ENCODE peak calls at places on chromosome 7, in four cellular contexts. One of them, this sample, is unnamed.

GRCh38 chr7:74078461-74078860 is 5.1 kb upstream of the LIMK1 start:
- DNase-seq in fibroblast of lung: no peak
- DNase-seq in heart right ventricle: no peak
- DNase-seq in Panc1: no peak
- DNase-seq in this sample: no peak

GRCh38 chr7:130388671-130389070 is 8.4 kb downstream of the CPA1 start:
- DNase-seq in fibroblast of lung: no peak
- DNase-seq in heart right ventricle: no peak
- DNase-seq in Panc1: no peak
- DNase-seq in this sample: peak; percentile 44

GRCh38 chr7:128115821-128116723 is 84.8 kb upstream of the LRRC4 start:
- DNase-seq in fibroblast of lung: no peak
- DNase-seq in heart right ventricle: no peak
- DNase-seq in Panc1: no peak
- DNase-seq in this sample: no peak

GRCh38 chr7:50714851-50715250 is 67.8 kb downstream of the GRB10 start:
- DNase-seq in fibroblast of lung: no peak
- DNase-seq in heart right ventricle: no peak
- DNase-seq in Panc1: no peak
- DNase-seq in this sample: peak; percentile 86

GRCh38 chr7:101128040-101128834 is 1.3 kb downstream of the SERPINE1 start:
- DNase-seq in fibroblast of lung: no peak
- DNase-seq in heart right ventricle: no peak
- DNase-seq in Panc1: no peak
- DNase-seq in this sample: no peak

GRCh38 chr7:25858562-25859411 is 293.2 kb upstream of the NFE2L3 start:
- DNase-seq in fibroblast of lung: no peak
- DNase-seq in heart right ventricle: no peak
- DNase-seq in Panc1: no peak
- DNase-seq in this sample: peak; percentile 63

GRCh38 chr7:16652888-16653287 is 6.9 kb downstream of the BZW2 start:
- DNase-seq in fibroblast of lung: no peak
- DNase-seq in heart right ventricle: no peak
- DNase-seq in Panc1: no peak
- DNase-seq in this sample: peak; percentile 20

GRCh38 chr7:86963599-86964230 is 95.7 kb downstream of the ELAPOR2 start:
- DNase-seq in fibroblast of lung: peak; percentile 21
- DNase-seq in heart right ventricle: no peak
- DNase-seq in Panc1: no peak
- DNase-seq in this sample: no peak

GRCh38 chr7:112550468-112551060 is 69.8 kb downstream of the LSMEM1 start:
- DNase-seq in fibroblast of lung: peak; percentile 52
- DNase-seq in heart right ventricle: no peak
- DNase-seq in Panc1: peak; percentile 72
- DNase-seq in this sample: no peak

GRCh38 chr7:2071133-2071832 is 161.5 kb downstream of the MAD1L1 start:
- DNase-seq in fibroblast of lung: no peak
- DNase-seq in heart right ventricle: no peak
- DNase-seq in Panc1: no peak
- DNase-seq in this sample: no peak

GRCh38 chr7:52479990-52480389 is 555.4 kb upstream of the POM121L12 start:
- DNase-seq in fibroblast of lung: no peak
- DNase-seq in heart right ventricle: no peak
- DNase-seq in Panc1: no peak
- DNase-seq in this sample: no peak

GRCh38 chr7:15751191-15751701 is 64.8 kb upstream of the MEOX2 start:
- DNase-seq in fibroblast of lung: peak; percentile 41
- DNase-seq in heart right ventricle: no peak
- DNase-seq in Panc1: no peak
- DNase-seq in this sample: no peak

GRCh38 chr7:23918856-23919255 is 208.8 kb downstream of the STK31 start:
- DNase-seq in fibroblast of lung: peak; percentile 64
- DNase-seq in heart right ventricle: no peak
- DNase-seq in Panc1: no peak
- DNase-seq in this sample: no peak

GRCh38 chr7:39172137-39172536 is 194.4 kb downstream of the POU6F2 start:
- DNase-seq in fibroblast of lung: no peak
- DNase-seq in heart right ventricle: no peak
- DNase-seq in Panc1: no peak
- DNase-seq in this sample: no peak

GRCh38 chr7:57363321-57363720 is 86.7 kb upstream of the ZNF716 start:
- DNase-seq in fibroblast of lung: no peak
- DNase-seq in heart right ventricle: no peak
- DNase-seq in Panc1: no peak
- DNase-seq in this sample: no peak

GRCh38 chr7:33642312-33642711 is 263.0 kb upstream of the BMPER start:
- DNase-seq in fibroblast of lung: no peak
- DNase-seq in heart right ventricle: no peak
- DNase-seq in Panc1: no peak
- DNase-seq in this sample: no peak

GRCh38 chr7:109522585-109522984 is 952.9 kb downstream of the DNAJB9 start:
- DNase-seq in fibroblast of lung: no peak
- DNase-seq in heart right ventricle: no peak
- DNase-seq in Panc1: no peak
- DNase-seq in this sample: no peak

GRCh38 chr7:30348083-30348560 is 63.7 kb downstream of the ZNRF2 start:
- DNase-seq in fibroblast of lung: peak; percentile 94
- DNase-seq in heart right ventricle: no peak
- DNase-seq in Panc1: peak; percentile 64
- DNase-seq in this sample: no peak

GRCh38 chr7:5450549-5451327 is 27.1 kb upstream of the TNRC18 start:
- DNase-seq in fibroblast of lung: peak; percentile 37
- DNase-seq in heart right ventricle: peak; percentile 62
- DNase-seq in Panc1: no peak
- DNase-seq in this sample: peak; percentile 84

GRCh38 chr7:18511351-18511750 is 15.8 kb downstream of the HDAC9 start:
- DNase-seq in fibroblast of lung: no peak
- DNase-seq in heart right ventricle: no peak
- DNase-seq in Panc1: no peak
- DNase-seq in this sample: no peak

GRCh38 chr7:118870187-118870586 is 645.7 kb downstream of the ANKRD7 start:
- DNase-seq in fibroblast of lung: no peak
- DNase-seq in heart right ventricle: no peak
- DNase-seq in Panc1: no peak
- DNase-seq in this sample: no peak

GRCh38 chr7:121961491-121961890 is 88.5 kb downstream of the PTPRZ1 start:
- DNase-seq in fibroblast of lung: peak; percentile 1
- DNase-seq in heart right ventricle: no peak
- DNase-seq in Panc1: no peak
- DNase-seq in this sample: no peak

GRCh38 chr7:99788554-99788953 is 4.6 kb upstream of the CYP3A4 start:
- DNase-seq in fibroblast of lung: peak; percentile 3
- DNase-seq in heart right ventricle: no peak
- DNase-seq in Panc1: no peak
- DNase-seq in this sample: no peak

GRCh38 chr7:47285860-47286491 is 295.9 kb downstream of the TNS3 start:
- DNase-seq in fibroblast of lung: peak; percentile 61
- DNase-seq in heart right ventricle: no peak
- DNase-seq in Panc1: no peak
- DNase-seq in this sample: no peak

GRCh38 chr7:53473371-53473770 is 437.9 kb downstream of the POM121L12 start:
- DNase-seq in fibroblast of lung: no peak
- DNase-seq in heart right ventricle: no peak
- DNase-seq in Panc1: no peak
- DNase-seq in this sample: no peak

GRCh38 chr7:55020481-55020871 is 1.7 kb downstream of the EGFR start:
- DNase-seq in fibroblast of lung: peak; percentile 72
- DNase-seq in heart right ventricle: no peak
- DNase-seq in Panc1: no peak
- DNase-seq in this sample: peak; percentile 82

GRCh38 chr7:80563561-80564327 is 51.9 kb upstream of the GNAT3 start:
- DNase-seq in fibroblast of lung: no peak
- DNase-seq in heart right ventricle: no peak
- DNase-seq in Panc1: no peak
- DNase-seq in this sample: no peak

GRCh38 chr7:39624935-39625694 is 1.7 kb downstream of the RALA start:
- DNase-seq in fibroblast of lung: no peak
- DNase-seq in heart right ventricle: no peak
- DNase-seq in Panc1: no peak
- DNase-seq in this sample: no peak

GRCh38 chr7:47622946-47623640 is 41.2 kb upstream of the TNS3 start:
- DNase-seq in fibroblast of lung: peak; percentile 94
- DNase-seq in heart right ventricle: no peak
- DNase-seq in Panc1: no peak
- DNase-seq in this sample: peak; percentile 39

GRCh38 chr7:140281960-140282359 is 105.2 kb upstream of the KDM7A start:
- DNase-seq in fibroblast of lung: no peak
- DNase-seq in heart right ventricle: no peak
- DNase-seq in Panc1: no peak
- DNase-seq in this sample: no peak

GRCh38 chr7:111082351-111082750 is 8.6 kb upstream of the LRRN3 start:
- DNase-seq in fibroblast of lung: peak; percentile 84
- DNase-seq in heart right ventricle: no peak
- DNase-seq in Panc1: no peak
- DNase-seq in this sample: no peak

GRCh38 chr7:124031919-124032318 is 948 bp downstream of the TMEM229A start:
- DNase-seq in fibroblast of lung: no peak
- DNase-seq in heart right ventricle: no peak
- DNase-seq in Panc1: no peak
- DNase-seq in this sample: no peak

GRCh38 chr7:38893061-38893460 is 15.9 kb downstream of the VPS41 start:
- DNase-seq in fibroblast of lung: peak; percentile 26
- DNase-seq in heart right ventricle: no peak
- DNase-seq in Panc1: no peak
- DNase-seq in this sample: no peak

DNA sequence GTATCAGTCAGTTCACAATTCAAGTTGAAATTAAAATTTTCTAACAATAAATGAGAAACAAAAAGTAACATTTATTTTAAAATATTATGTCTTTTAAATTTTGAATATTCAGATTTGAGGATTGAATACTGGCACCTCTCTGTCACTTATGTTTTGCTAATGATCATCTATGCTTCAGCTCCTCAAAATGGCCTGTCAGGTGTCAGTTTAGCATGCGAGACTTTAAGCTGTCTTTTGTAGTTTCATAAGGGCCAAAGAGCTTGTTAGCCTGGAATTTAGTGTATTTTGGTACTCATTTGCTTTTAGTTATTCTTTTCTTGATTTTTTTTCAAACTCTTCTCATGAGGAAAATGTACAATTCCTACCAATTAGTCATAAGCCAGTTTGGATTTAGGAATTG is 102.0 kb upstream of the RPA3 start:
- DNase-seq in fibroblast of lung: no peak
- DNase-seq in heart right ventricle: no peak
- DNase-seq in Panc1: no peak
- DNase-seq in this sample: no peak
- H3K27me3 ChIP-seq in fibroblast of lung: no peaks in the 10 kb centered on the region
- H3K27me3 ChIP-seq in heart right ventricle: no peaks in the 10 kb centered on the region
- H3K27me3 ChIP-seq in Panc1: no peaks in the 10 kb centered on the region
- H3K27me3 ChIP-seq in this sample: no peaks in the 10 kb centered on the region

GRCh38 chr7:44883961-44884360 is 1.4 kb downstream of the PURB start:
- DNase-seq in fibroblast of lung: no peak
- DNase-seq in heart right ventricle: no peak
- DNase-seq in Panc1: no peak
- DNase-seq in this sample: no peak
- H3K4me1 ChIP-seq in fibroblast of lung: peaks cover 5% of the 10 kb centered on the region
- H3K4me1 ChIP-seq in heart right ventricle: peaks cover 52% of the 10 kb centered on the region
- H3K4me1 ChIP-seq in Panc1: peaks cover 42% of the 10 kb centered on the region
- H3K4me1 ChIP-seq in this sample: peaks cover 38% of the 10 kb centered on the region

GRCh38 chr7:148803094-148803493 is 81.0 kb downstream of the EZH2 start:
- DNase-seq in fibroblast of lung: no peak
- DNase-seq in heart right ventricle: no peak
- DNase-seq in Panc1: no peak
- DNase-seq in this sample: no peak

GRCh38 chr7:148809856-148810255 is 74.2 kb downstream of the EZH2 start:
- DNase-seq in fibroblast of lung: no peak
- DNase-seq in heart right ventricle: no peak
- DNase-seq in Panc1: no peak
- DNase-seq in this sample: no peak

GRCh38 chr7:148804343-148805234 is 79.5 kb downstream of the EZH2 start:
- DNase-seq in fibroblast of lung: no peak
- DNase-seq in heart right ventricle: no peak
- DNase-seq in Panc1: no peak
- DNase-seq in this sample: no peak

GRCh38 chr7:148807451-148807850 is 76.6 kb downstream of the EZH2 start:
- DNase-seq in fibroblast of lung: no peak
- DNase-seq in heart right ventricle: no peak
- DNase-seq in Panc1: no peak
- DNase-seq in this sample: no peak

GRCh38 chr7:148806187-148806586 is 77.9 kb downstream of the EZH2 start:
- DNase-seq in fibroblast of lung: no peak
- DNase-seq in heart right ventricle: no peak
- DNase-seq in Panc1: no peak
- DNase-seq in this sample: no peak
- TF ChIP-seq CTCF in fibroblast of lung: no peak
- TF ChIP-seq CTCF in heart right ventricle: no peak
- TF ChIP-seq CTCF in Panc1: no peak
- TF ChIP-seq CTCF in this sample: no peak

GRCh38 chr7:27242580-27243339 is at the start of gene EVX1:
- DNase-seq in fibroblast of lung: no peak
- DNase-seq in heart right ventricle: no peak
- DNase-seq in Panc1: no peak
- DNase-seq in this sample: peak; percentile 63

GRCh38 chr7:27239780-27240731 is 2.5 kb upstream of the EVX1 start:
- DNase-seq in fibroblast of lung: no peak
- DNase-seq in heart right ventricle: no peak
- DNase-seq in Panc1: no peak
- DNase-seq in this sample: no peak

GRCh38 chr7:27242046-27242579 is 489 bp upstream of the EVX1 start:
- DNase-seq in fibroblast of lung: no peak
- DNase-seq in heart right ventricle: no peak
- DNase-seq in Panc1: no peak
- DNase-seq in this sample: no peak

GRCh38 chr7:27243340-27244163 is 950 bp downstream of the EVX1 start:
- DNase-seq in fibroblast of lung: no peak
- DNase-seq in heart right ventricle: no peak
- DNase-seq in Panc1: no peak
- DNase-seq in this sample: no peak

DNA sequence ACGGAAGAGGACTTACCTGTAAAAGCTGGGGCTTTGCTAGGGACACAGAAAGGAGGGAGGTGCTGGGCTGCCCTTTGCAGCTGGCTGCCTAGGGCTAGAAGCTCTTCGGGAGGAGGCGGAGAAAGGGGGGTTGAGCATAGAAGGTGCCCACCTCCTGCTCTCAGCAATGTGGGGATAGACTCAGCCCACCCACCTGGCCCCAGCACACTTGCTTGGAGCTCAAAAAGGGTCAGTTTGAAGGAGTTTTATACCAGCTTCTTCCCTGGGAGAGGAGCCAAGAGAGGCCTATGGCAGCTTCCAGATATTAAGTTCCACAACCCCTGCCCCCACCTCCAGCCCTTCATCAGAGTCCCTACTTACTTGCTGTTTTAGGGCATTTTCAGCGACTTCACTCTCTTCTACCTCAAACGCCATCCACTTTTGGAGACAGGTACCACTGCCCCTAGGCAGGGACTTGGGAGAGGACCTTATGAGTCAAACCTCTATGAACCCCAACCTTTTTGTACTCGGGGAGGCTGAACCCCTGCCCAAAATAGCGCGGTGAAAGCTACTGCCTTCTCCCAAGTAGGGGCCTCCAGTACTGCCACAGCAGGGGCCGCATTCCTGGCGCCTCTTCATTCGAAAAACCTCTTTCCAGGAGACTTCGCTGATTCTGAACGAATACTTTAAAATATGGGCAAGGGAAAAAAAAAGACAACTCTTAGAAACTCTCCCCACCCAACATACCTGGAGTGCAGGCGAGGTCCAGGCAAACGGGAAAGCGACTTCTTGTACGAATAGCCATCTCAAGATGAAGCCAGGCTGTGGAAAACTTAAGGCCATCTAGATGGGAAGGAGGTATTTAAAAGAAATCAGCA is 1.2 kb upstream of the EVX1 start:
- DNase-seq in fibroblast of lung: no peak
- DNase-seq in heart right ventricle: no peak
- DNase-seq in Panc1: no peak
- DNase-seq in this sample: no peak
- H3K27me3 ChIP-seq in fibroblast of lung: peaks cover 95% of the 10 kb centered on the region
- H3K27me3 ChIP-seq in heart right ventricle: peaks cover 97% of the 10 kb centered on the region
- H3K27me3 ChIP-seq in Panc1: peaks cover 25% of the 10 kb centered on the region
- H3K27me3 ChIP-seq in this sample: peaks cover 32% of the 10 kb centered on the region